ENCODE peak calls at places on chromosomes 3 and 15, in ten cellular contexts. O is stimulated activated CD4-positive, alpha-beta T cell treated with anti-CD3 and anti-CD28 coated beads, TNF-alpha, amount 100 ng/mL, for 1 hour; N is MV-4-11; D is A549; U is iPS DF 19.7; Y is mammary epithelial cell; B is activated CD4-positive, CD25-positive, alpha-beta regulatory T cell treated with anti-CD3 and anti-CD28 coated beads, Interleukin-2, amount 50 U/mL, for 72 hours; M is germinal center; S is activated naive CD4-positive, alpha-beta T cell treated with Interleukin-2 at 50 U/mL for 16 hours; G is psoas muscle. P is an unnamed sample.

GRCh38 chr3:64303401-64303800 is 78.1 kb upstream of the PRICKLE2 start:
- DNase-seq in O (no peak), G (no peak), N (no peak), D (no peak), Y (no peak), S (no peak), B (no peak), U (no peak), M (no peak), P (no peak)

GRCh38 chr3:44235604-44236484 is 5.8 kb upstream of the TOPAZ1 start:
- DNase-seq in O (peak), D (peak), B (no peak), U (peak), G (peak), S (peak), Y (peak), M (peak), N (peak), P (peak)

GRCh38 chr15:80308002-80308401 is 56.0 kb upstream of the CTXND1 start:
- DNase-seq in D (peak), O (no peak), N (no peak), B (no peak), Y (no peak), M (no peak), G (no peak), U (peak), S (no peak), P (no peak)

GRCh38 chr3:42412526-42413155 is 2.2 kb upstream of the LYZL4 start:
- DNase-seq in S (no peak), D (no peak), N (no peak), G (no peak), U (no peak), Y (no peak), B (no peak), M (no peak), O (no peak), P (no peak)

GRCh38 chr3:41933154-41933676 is 28.7 kb downstream of the ULK4 start:
- DNase-seq in Y (peak), S (no peak), D (no peak), N (no peak), G (no peak), O (no peak), U (no peak), M (no peak), B (no peak), P (no peak)

GRCh38 chr15:85589873-85590272 is 204.9 kb downstream of the KLHL25 start:
- DNase-seq in D (peak), U (no peak), N (no peak), G (no peak), B (no peak), O (no peak), S (no peak), M (no peak), Y (peak), P (no peak)

GRCh38 chr3:138950701-138951100 is 3.7 kb downstream of the FOXL2NB start:
- DNase-seq in O (no peak), G (no peak), B (no peak), N (no peak), Y (no peak), S (no peak), U (no peak), M (no peak), D (no peak), P (no peak)

GRCh38 chr15:88454867-88455810 is 12.0 kb downstream of the MRPL46 start:
- DNase-seq in O (no peak), D (peak), G (peak), S (peak), B (peak), U (peak), M (peak), N (peak), Y (peak), P (peak)

GRCh38 chr3:88462241-88462640 is 312.5 kb downstream of the C3orf38 start:
- DNase-seq in B (no peak), U (no peak), D (no peak), O (no peak), G (no peak), S (no peak), M (no peak), N (no peak), Y (no peak), P (no peak)

GRCh38 chr3:59914251-59914650 is 864.4 kb upstream of the CFAP20DC start:
- DNase-seq in D (no peak), G (no peak), B (no peak), N (no peak), S (no peak), Y (no peak), M (no peak), U (no peak), O (no peak), P (no peak)

GRCh38 chr15:80418892-80419537 is 14.8 kb downstream of the ARNT2 start:
- DNase-seq in Y (peak), B (no peak), U (no peak), O (no peak), S (no peak), G (no peak), M (peak), N (peak), D (peak), P (no peak)

GRCh38 chr15:82810863-82811421 is 1.5 kb downstream of the WHAMM start:
- DNase-seq in N (peak), U (no peak), M (no peak), B (no peak), S (peak), G (no peak), O (no peak), Y (peak), D (no peak), P (peak)

GRCh38 chr3:56838441-56838840 is 36.7 kb upstream of the ARHGEF3 start:
- DNase-seq in D (no peak), O (no peak), N (no peak), U (no peak), Y (no peak), S (no peak), M (no peak), G (no peak), B (no peak), P (no peak)

GRCh38 chr3:87982421-87982820 is 76.4 kb downstream of the CGGBP1 start:
- DNase-seq in Y (no peak), D (no peak), M (no peak), B (no peak), N (no peak), O (no peak), U (no peak), G (no peak), S (no peak), P (no peak)

GRCh38 chr3:197003461-197004385 is 25.9 kb downstream of the MELTF start:
- DNase-seq in N (no peak), S (no peak), O (no peak), M (peak), D (no peak), B (peak), U (no peak), G (peak), Y (no peak), P (no peak)

GRCh38 chr15:29821416-29822099 is 710 bp downstream of the TJP1 start:
- DNase-seq in O (no peak), D (peak), S (no peak), Y (peak), U (no peak), M (peak), N (no peak), B (peak), G (peak), P (peak)

GRCh38 chr15:37098468-37099320 is 1.7 kb downstream of the MEIS2 start:
- DNase-seq in S (no peak), O (no peak), U (no peak), B (no peak), D (peak), M (peak), N (no peak), G (peak), Y (peak), P (no peak)

GRCh38 chr3:82033186-82033585 is 271.7 kb upstream of the GBE1 start:
- DNase-seq in S (no peak), D (no peak), M (no peak), B (no peak), Y (no peak), N (no peak), U (no peak), G (no peak), O (no peak), P (no peak)

GRCh38 chr3:46668116-46668515 is 25.4 kb downstream of the ALS2CL start:
- DNase-seq in Y (no peak), O (no peak), B (no peak), N (no peak), S (no peak), U (no peak), G (peak), M (no peak), D (no peak), P (no peak)

GRCh38 chr3:36648241-36649034 is 115.9 kb downstream of the DCLK3 start:
- DNase-seq in Y (peak), D (peak), G (no peak), M (no peak), N (peak), B (no peak), U (no peak), S (no peak), O (no peak), P (no peak)

GRCh38 chr15:52523646-52524045 is 5.0 kb downstream of the MYO5A start:
- DNase-seq in U (no peak), Y (no peak), M (no peak), D (no peak), N (peak), G (no peak), O (no peak), S (no peak), B (no peak), P (no peak)

GRCh38 chr3:43959498-43960447 is 269.0 kb downstream of the ABHD5 start:
- DNase-seq in G (no peak), B (no peak), S (no peak), M (no peak), D (no peak), N (no peak), U (no peak), O (no peak), Y (no peak), P (no peak)

GRCh38 chr15:29125382-29126207 is 144.0 kb downstream of the NSMCE3 start:
- DNase-seq in O (no peak), N (no peak), U (no peak), B (no peak), S (no peak), M (no peak), Y (no peak), D (no peak), G (peak), P (no peak)

GRCh38 chr15:40097968-40098476 is 10.7 kb downstream of the BMF start:
- DNase-seq in S (no peak), M (no peak), B (no peak), O (no peak), U (no peak), G (peak), Y (no peak), D (no peak), N (peak), P (no peak)

GRCh38 chr15:35705885-35706590 is 160.1 kb upstream of the DPH6 start:
- DNase-seq in M (no peak), D (no peak), O (no peak), N (no peak), S (no peak), U (no peak), Y (no peak), B (no peak), G (no peak), P (no peak)

GRCh38 chr3:69129531-69129930 is 7.1 kb upstream of the LMOD3 start:
- DNase-seq in D (no peak), B (no peak), G (no peak), O (no peak), N (no peak), M (no peak), Y (no peak), U (no peak), S (no peak), P (no peak)

GRCh38 chr15:63874616-63875015 is 40.9 kb upstream of the HERC1 start:
- DNase-seq in N (no peak), D (no peak), B (no peak), O (no peak), M (no peak), U (no peak), S (no peak), G (no peak), Y (no peak), P (no peak)

GRCh38 chr15:91127236-91127914 is 27.3 kb downstream of the SV2B start:
- DNase-seq in B (no peak), M (no peak), S (no peak), G (no peak), O (no peak), N (no peak), D (no peak), U (no peak), Y (no peak), P (no peak)

GRCh38 chr3:194296448-194296831 is 54.7 kb downstream of the CPN2 start:
- DNase-seq in O (no peak), Y (peak), N (no peak), B (no peak), S (no peak), D (peak), M (no peak), G (no peak), U (peak), P (no peak)

GRCh38 chr3:195758721-195759353 is 38.1 kb downstream of the MUC20 start:
- DNase-seq in S (no peak), Y (no peak), G (peak), O (no peak), N (no peak), M (no peak), U (no peak), D (no peak), B (no peak), P (no peak)

GRCh38 chr15:98649621-98649995 is 1.3 kb downstream of the IGF1R start:
- DNase-seq in D (no peak), G (peak), M (peak), S (peak), Y (no peak), N (no peak), B (peak), O (peak), U (no peak), P (peak)

GRCh38 chr15:59306520-59307163 is 66.0 kb downstream of the MYO1E start:
- DNase-seq in B (no peak), U (no peak), O (no peak), N (no peak), G (no peak), M (no peak), Y (peak), S (no peak), D (peak), P (no peak)

GRCh38 chr3:12978682-12979081 is 94.5 kb downstream of the IQSEC1 start:
- DNase-seq in G (no peak), D (no peak), O (no peak), U (no peak), B (no peak), M (no peak), S (no peak), Y (no peak), N (no peak), P (no peak)

GRCh38 chr15:41125950-41126642 is 10.0 kb upstream of the INO80 start:
- DNase-seq in G (no peak), Y (peak), D (no peak), S (no peak), U (no peak), N (no peak), B (no peak), M (no peak), O (no peak), P (no peak)

GRCh38 chr15:66757521-66757920 is 55.5 kb downstream of the SMAD6 start:
- DNase-seq in B (no peak), M (no peak), O (no peak), D (no peak), U (no peak), S (no peak), G (no peak), N (no peak), Y (no peak), P (no peak)

GRCh38 chr3:139101396-139101795 is 56.7 kb upstream of the PRR23C start:
- DNase-seq in B (no peak), O (no peak), N (no peak), G (no peak), U (no peak), M (no peak), D (no peak), S (no peak), Y (no peak), P (no peak)